ENCODE peak calls at places on chromosomes 7 and 10, in eight cellular contexts. W is astrocyte of the spinal cord, P is neural crest cell, B is NCI-H2171 treated with DMSO at 0.1 percent for 48 hours, S is hippocampal formation, C is NCI-H82, F is esophagus squamous epithelium, X is NCI-H1694. J is an unnamed sample.

GRCh38 chr7:84092207-84092606 is 102.4 kb downstream of the SEMA3A start:
- DNase-seq in W (no peak), P (no peak), B (no peak), S (no peak), C (no peak), F (no peak), X (no peak), J (no peak)

GRCh38 chr7:64885520-64886240 is 17.4 kb upstream of the ZNF273 start:
- DNase-seq in W (no peak), P (no peak), B (no peak), S (no peak), C (no peak), F (no peak), X (no peak), J (no peak)

GRCh38 chr7:148624735-148625134 is 34.2 kb downstream of the C7orf33 start:
- DNase-seq in W (no peak), P (no peak), B (no peak), S (no peak), C (peak), F (no peak), X (no peak), J (no peak)

GRCh38 chr7:140923358-140924006 is 1.2 kb downstream of the BRAF start:
- DNase-seq in W (peak), P (no peak), B (peak), S (no peak), C (peak), F (no peak), X (no peak), J (no peak)

GRCh38 chr7:43516581-43517342 is 66.1 kb upstream of the STK17A start:
- DNase-seq in W (no peak), P (no peak), B (no peak), S (no peak), C (no peak), F (no peak), X (no peak), J (no peak)

GRCh38 chr10:121753726-121754476 is 155.7 kb upstream of the FGFR2 start:
- DNase-seq in W (peak), P (no peak), B (peak), S (no peak), C (peak), F (no peak), X (no peak), J (no peak)

GRCh38 chr7:32191296-32191695 is 121.1 kb upstream of the PDE1C start:
- DNase-seq in W (no peak), P (no peak), B (no peak), S (no peak), C (no peak), F (no peak), X (no peak), J (no peak)

GRCh38 chr7:130758429-130759056 is 24.5 kb upstream of the KLF14 start:
- DNase-seq in W (peak), P (no peak), B (peak), S (peak), C (peak), F (no peak), X (peak), J (no peak)

GRCh38 chr7:22563115-22563514 is 63.1 kb upstream of the STEAP1B start:
- DNase-seq in W (no peak), P (no peak), B (no peak), S (no peak), C (no peak), F (no peak), X (no peak), J (no peak)

GRCh38 chr7:47304727-47305719 is 276.9 kb downstream of the TNS3 start:
- DNase-seq in W (no peak), P (no peak), B (no peak), S (no peak), C (no peak), F (no peak), X (no peak), J (no peak)

GRCh38 chr7:16710641-16711040 is 42.9 kb upstream of the TSPAN13 start:
- DNase-seq in W (no peak), P (no peak), B (no peak), S (no peak), C (no peak), F (no peak), X (no peak), J (no peak)

GRCh38 chr10:132497083-132497680 is 40.4 kb upstream of the INPP5A start:
- DNase-seq in W (no peak), P (no peak), B (no peak), S (no peak), C (no peak), F (no peak), X (no peak), J (no peak)

GRCh38 chr7:90298145-90299038 is 22.7 kb downstream of the FAM237B start:
- DNase-seq in W (peak), P (no peak), B (peak), S (peak), C (peak), F (no peak), X (peak), J (no peak)

GRCh38 chr7:30453016-30453415 is 25.6 kb downstream of the NOD1 start:
- DNase-seq in W (no peak), P (no peak), B (no peak), S (no peak), C (no peak), F (no peak), X (no peak), J (no peak)

GRCh38 chr10:86968994-86969355 is 693 bp downstream of the ADIRF start:
- DNase-seq in W (no peak), P (no peak), B (no peak), S (no peak), C (no peak), F (no peak), X (no peak), J (no peak)

GRCh38 chr7:155198901-155199845 is 98.5 kb upstream of the INSIG1 start:
- DNase-seq in W (peak), P (no peak), B (no peak), S (no peak), C (no peak), F (no peak), X (no peak), J (no peak)

GRCh38 chr10:11444531-11445228 is 166.8 kb downstream of the USP6NL start:
- DNase-seq in W (no peak), P (no peak), B (no peak), S (no peak), C (no peak), F (no peak), X (no peak), J (no peak)

GRCh38 chr10:104580321-104580720 is 60.8 kb upstream of the SORCS3 start:
- DNase-seq in W (no peak), P (no peak), B (peak), S (no peak), C (peak), F (no peak), X (no peak), J (no peak)